ENCODE peak calls at places on chromosome 10, in nine cellular contexts. C is HEK293T; W is NAMALWA; B is NCI-H345; O is activated naive CD4-positive, alpha-beta T cell treated with anti-CD3 and anti-CD28 coated beads for 36 hours; I is BE2C; G is HT-29; D is activated CD8-positive, alpha-beta memory T cell treated with anti-CD3 and anti-CD28 coated beads, Interleukin-2, amount 10 ng/mL, durations not matched to agents 7 days and 5 days; T is HCEC 1CT. A is an unnamed sample.

GRCh38 chr10:37763132-37763531 is 94.3 kb downstream of the ZNF248 start:
- DNase-seq in C (no peak), W (no peak), B (no peak), O (no peak), I (no peak), G (no peak), D (no peak), T (no peak), A (no peak)

GRCh38 chr10:60777696-60778213 is 523 bp upstream of the CDK1 start:
- DNase-seq in C (no peak), W (no peak), B (no peak), O (no peak), I (no peak), G (no peak), D (no peak), T (no peak), A (no peak)

GRCh38 chr10:86389441-86390193 is 23.0 kb upstream of the GRID1 start:
- DNase-seq in C (no peak), W (peak), B (no peak), O (no peak), I (no peak), G (no peak), D (peak), T (no peak), A (no peak)

GRCh38 chr10:60666221-60666620 is 112.1 kb upstream of the CDK1 start:
- DNase-seq in C (no peak), W (no peak), B (peak), O (peak), I (no peak), G (no peak), D (no peak), T (no peak), A (no peak)

GRCh38 chr10:111103196-111103595 is 26.4 kb downstream of the ADRA2A start:
- DNase-seq in C (no peak), W (no peak), B (no peak), O (no peak), I (no peak), G (peak), D (no peak), T (no peak), A (no peak)

GRCh38 chr10:46330881-46331280 is 44.1 kb downstream of the ANTXRL start:
- DNase-seq in C (no peak), W (no peak), B (no peak), O (no peak), I (no peak), G (no peak), D (no peak), T (no peak), A (no peak)

GRCh38 chr10:115402690-115403089 is 309.5 kb downstream of the ATRNL1 start:
- DNase-seq in C (no peak), W (no peak), B (no peak), O (no peak), I (no peak), G (no peak), D (no peak), T (peak), A (no peak)

GRCh38 chr10:108036298-108036697 is 871.8 kb upstream of the SORCS1 start:
- DNase-seq in C (no peak), W (no peak), B (no peak), O (no peak), I (no peak), G (peak), D (no peak), T (no peak), A (no peak)

GRCh38 chr10:86265236-86265876 is 101.2 kb downstream of the GRID1 start:
- DNase-seq in C (no peak), W (no peak), B (no peak), O (no peak), I (peak), G (no peak), D (peak), T (no peak), A (no peak)

GRCh38 chr10:120513307-120513706 is 56.3 kb downstream of the PLPP4 start:
- DNase-seq in C (no peak), W (no peak), B (no peak), O (no peak), I (no peak), G (no peak), D (no peak), T (no peak), A (no peak)

GRCh38 chr10:28429045-28429444 is 103.9 kb upstream of the WAC start:
- DNase-seq in C (no peak), W (no peak), B (peak), O (no peak), I (no peak), G (no peak), D (no peak), T (no peak), A (no peak)

GRCh38 chr10:79322616-79323566 is 24.4 kb upstream of the PPIF start:
- DNase-seq in C (no peak), W (no peak), B (no peak), O (peak), I (no peak), G (no peak), D (peak), T (peak), A (peak)

GRCh38 chr10:124522903-124523260 is 61.3 kb downstream of the LHPP start:
- DNase-seq in C (no peak), W (no peak), B (peak), O (no peak), I (no peak), G (peak), D (no peak), T (no peak), A (no peak)

GRCh38 chr10:112360308-112361270 is 13.3 kb upstream of the ACSL5 start:
- DNase-seq in C (no peak), W (no peak), B (no peak), O (no peak), I (no peak), G (no peak), D (no peak), T (no peak), A (no peak)

GRCh38 chr10:119409906-119410305 is 132.6 kb downstream of the RGS10 start:
- DNase-seq in C (no peak), W (no peak), B (no peak), O (no peak), I (no peak), G (no peak), D (no peak), T (no peak), A (no peak)

GRCh38 chr10:62424026-62424425 is 49.9 kb downstream of the ZNF365 start:
- DNase-seq in C (no peak), W (peak), B (no peak), O (no peak), I (no peak), G (peak), D (no peak), T (peak), A (no peak)

GRCh38 chr10:43816351-43817321 is 168.0 kb upstream of the ZNF32 start:
- DNase-seq in C (no peak), W (peak), B (no peak), O (peak), I (peak), G (no peak), D (peak), T (peak), A (peak)

GRCh38 chr10:87761892-87762291 is 56.1 kb downstream of the ATAD1 start:
- DNase-seq in C (no peak), W (no peak), B (no peak), O (peak), I (no peak), G (no peak), D (peak), T (peak), A (peak)

GRCh38 chr10:7968510-7968909 is 86.0 kb upstream of the GATA3 start:
- DNase-seq in C (no peak), W (no peak), B (no peak), O (no peak), I (no peak), G (no peak), D (no peak), T (no peak), A (no peak)

GRCh38 chr10:59362184-59362966 is at the start of gene FAM13C:
- DNase-seq in C (peak), W (no peak), B (peak), O (peak), I (peak), G (no peak), D (peak), T (peak), A (no peak)

GRCh38 chr10:110373857-110374654 is 69.3 kb upstream of the SMNDC1 start:
- DNase-seq in C (no peak), W (no peak), B (no peak), O (no peak), I (no peak), G (no peak), D (no peak), T (no peak), A (no peak)

GRCh38 chr10:130493446-130494198 is 357.4 kb downstream of the GLRX3 start:
- DNase-seq in C (no peak), W (no peak), B (no peak), O (no peak), I (no peak), G (no peak), D (no peak), T (no peak), A (no peak)

GRCh38 chr10:3981300-3981699 is 196.3 kb upstream of the KLF6 start:
- DNase-seq in C (no peak), W (no peak), B (no peak), O (no peak), I (no peak), G (no peak), D (no peak), T (no peak), A (no peak)